ENCODE peak calls at places on chromosomes 12 and 14, in five cellular contexts. E, H, A, P and W are unnamed samples.

GRCh38 chr12:85057370-85057963 is 21.3 kb downstream of the LRRIQ1 start:
- DNase-seq in E (no peak), H (peak; percentile 14), A (no peak), P (no peak), W (peak; percentile 55)

GRCh38 chr12:102439391-102440108 is 40.8 kb downstream of the IGF1 start:
- DNase-seq in E (no peak), H (no peak), A (no peak), P (no peak), W (no peak)

GRCh38 chr14:75009176-75009575 is 6.5 kb downstream of the EIF2B2 start:
- DNase-seq in E (no peak), H (no peak), A (no peak), P (no peak), W (no peak)

GRCh38 chr14:74945261-74945851 is 10.0 kb downstream of the PGF start:
- DNase-seq in E (peak; percentile 58), H (no peak), A (no peak), P (no peak), W (peak; percentile 42)

GRCh38 chr12:118377891-118378470 is 1.6 kb downstream of the SUDS3 start:
- DNase-seq in E (peak; percentile 57), H (peak; percentile 66), A (no peak), P (peak; percentile 15), W (peak; percentile 50)

GRCh38 chr14:73741386-73741875 is 27.2 kb upstream of the PNMA1 start:
- DNase-seq in E (peak; percentile 86), H (no peak), A (no peak), P (peak; percentile 36), W (no peak)

GRCh38 chr14:71142375-71143038 is 235.2 kb downstream of the PCNX1 start:
- DNase-seq in E (no peak), H (no peak), A (peak; percentile 39), P (no peak), W (no peak)

GRCh38 chr12:26195250-26195640 is at the start of gene SSPN:
- DNase-seq in E (peak; percentile 85), H (peak; percentile 75), A (peak; percentile 13), P (peak; percentile 64), W (peak; percentile 15)

GRCh38 chr12:88247241-88247643 is 105.1 kb downstream of the TMTC3 start:
- DNase-seq in E (no peak), H (no peak), A (no peak), P (no peak), W (no peak)

GRCh38 chr12:22042981-22043669 is 2.9 kb upstream of the CMAS start:
- DNase-seq in E (no peak), H (no peak), A (no peak), P (no peak), W (no peak)

GRCh38 chr12:131141483-131141882 is 187.8 kb downstream of the ADGRD1 start:
- DNase-seq in E (no peak), H (no peak), A (no peak), P (no peak), W (no peak)